ENCODE peak calls at places on chromosomes 7 and 10, in ten cellular contexts. R, E, X, P, B, L, O, W, K and G are unnamed samples.

GRCh38 chr7:95598511-95598910 is 2.2 kb upstream of the PDK4 start:
- DNase-seq in W (no peak), O (no peak), X (no peak), R (no peak), L (no peak), B (no peak), P (peak), E (no peak), K (no peak), G (no peak)

GRCh38 chr7:36280840-36281812 is 108.5 kb upstream of the ANLN start:
- DNase-seq in B (peak), P (peak), W (no peak), L (peak), R (peak), E (peak), X (peak), O (peak), K (peak), G (peak)

GRCh38 chr7:2964208-2964607 is 79.5 kb downstream of the CARD11 start:
- DNase-seq in E (no peak), L (no peak), P (no peak), O (no peak), B (no peak), K (no peak), R (no peak), W (no peak), X (no peak), G (no peak)

GRCh38 chr7:47654672-47655340 is 72.9 kb upstream of the TNS3 start:
- DNase-seq in X (no peak), L (no peak), O (no peak), B (peak), R (no peak), P (peak), K (no peak), W (no peak), E (no peak), G (peak)

GRCh38 chr7:112205348-112206237 is 606 bp downstream of the DOCK4 start:
- DNase-seq in W (no peak), B (peak), K (peak), R (peak), X (peak), L (no peak), E (peak), O (peak), P (peak), G (peak)

GRCh38 chr10:19014034-19014433 is 34.6 kb upstream of the MALRD1 start:
- DNase-seq in L (no peak), K (no peak), B (peak), R (peak), O (no peak), X (no peak), E (no peak), P (peak), W (no peak), G (peak)

GRCh38 chr7:130227883-130228575 is 20.4 kb downstream of the SSMEM1 start:
- DNase-seq in W (no peak), X (no peak), B (peak), E (no peak), O (no peak), L (no peak), R (no peak), K (no peak), P (no peak), G (no peak)

GRCh38 chr7:148929176-148929575 is 45.1 kb upstream of the EZH2 start:
- DNase-seq in E (no peak), B (no peak), X (no peak), K (no peak), R (no peak), L (no peak), O (no peak), P (no peak), W (no peak), G (no peak)

GRCh38 chr7:5638994-5639393 is 142.5 kb downstream of the RNF216 start:
- DNase-seq in X (no peak), K (no peak), R (no peak), L (no peak), B (peak), E (no peak), O (no peak), P (peak), W (no peak), G (peak)

GRCh38 chr10:25502453-25502852 is 327.7 kb downstream of the GPR158 start:
- DNase-seq in P (no peak), R (no peak), L (no peak), O (no peak), B (no peak), K (no peak), X (no peak), W (no peak), E (no peak), G (no peak)

GRCh38 chr7:5302577-5302976 is 19.8 kb downstream of the SLC29A4 start:
- DNase-seq in L (no peak), X (no peak), W (no peak), O (no peak), P (no peak), B (no peak), E (no peak), K (no peak), R (no peak), G (no peak)

GRCh38 chr10:73646598-73647041 is 5.3 kb upstream of the MYOZ1 start:
- DNase-seq in O (no peak), E (no peak), R (no peak), K (no peak), L (no peak), P (no peak), B (no peak), X (no peak), W (no peak), G (no peak)

GRCh38 chr7:2729893-2730716 is 42.1 kb downstream of the AMZ1 start:
- DNase-seq in X (no peak), R (no peak), W (no peak), E (no peak), K (no peak), P (no peak), B (no peak), O (no peak), L (no peak), G (no peak)

GRCh38 chr10:126646101-126646500 is 24.4 kb downstream of the C10orf90 start:
- DNase-seq in L (no peak), K (no peak), B (no peak), R (no peak), O (no peak), X (no peak), E (no peak), W (no peak), P (peak), G (peak)

GRCh38 chr10:101226888-101227736 is 2.2 kb downstream of the LBX1 start:
- DNase-seq in X (no peak), L (no peak), B (no peak), R (no peak), O (no peak), W (no peak), E (no peak), P (no peak), K (no peak), G (peak)

GRCh38 chr7:157679607-157680006 is 342.8 kb downstream of the DNAJB6 start:
- DNase-seq in K (no peak), L (no peak), P (no peak), E (no peak), X (no peak), O (no peak), B (no peak), W (no peak), R (no peak), G (no peak)

GRCh38 chr7:1938788-1939433 is 268.8 kb downstream of the ELFN1 start:
- DNase-seq in P (no peak), W (no peak), E (no peak), K (peak), B (no peak), X (no peak), O (no peak), R (no peak), L (no peak), G (no peak)

GRCh38 chr10:61897671-61898434 is 3.6 kb upstream of the ARID5B start:
- DNase-seq in R (peak), O (peak), L (no peak), K (peak), B (peak), W (peak), E (no peak), X (no peak), P (peak), G (peak)

GRCh38 chr7:128911441-128912031 is 1.0 kb upstream of the KCP start:
- DNase-seq in R (no peak), K (peak), W (no peak), X (no peak), E (no peak), B (no peak), P (peak), L (no peak), O (no peak), G (no peak)

GRCh38 chr7:115088938-115089337 is 167.0 kb downstream of the MDFIC start:
- DNase-seq in B (peak), P (no peak), O (no peak), W (no peak), R (no peak), E (no peak), L (no peak), K (no peak), X (no peak), G (no peak)

GRCh38 chr7:97118306-97118917 is 914 bp downstream of the SDHAF3 start:
- DNase-seq in E (no peak), B (no peak), P (peak), L (no peak), X (no peak), R (peak), K (no peak), W (no peak), O (no peak), G (no peak)

GRCh38 chr10:90420637-90421318 is 437.1 kb downstream of the HTR7 start:
- DNase-seq in P (no peak), E (no peak), K (no peak), B (no peak), O (no peak), R (no peak), X (no peak), W (no peak), L (no peak), G (no peak)

GRCh38 chr10:75187961-75188426 is 22.6 kb upstream of the VDAC2 start:
- DNase-seq in E (peak), K (peak), P (peak), R (peak), O (peak), W (no peak), X (peak), B (peak), L (no peak), G (peak)

GRCh38 chr7:108455833-108456677 is at the start of gene NRCAM:
- DNase-seq in O (peak), R (no peak), B (no peak), P (peak), E (no peak), K (no peak), L (no peak), X (peak), W (peak), G (peak)